ENCODE peak calls at places on chromosome 2, in six cellular contexts. Y, B, F, P, S and O are unnamed samples.

GRCh38 chr2:207230261-207231105 is 64.7 kb upstream of the KLF7 start:
- DNase-seq in S (no peak), Y (peak), B (peak), F (peak), P (peak), O (peak)

GRCh38 chr2:11279398-11279797 is 65.0 kb downstream of the ROCK2 start:
- DNase-seq in F (no peak), S (no peak), B (no peak), P (no peak), Y (no peak), O (no peak)

GRCh38 chr2:143955416-143956075 is 564.4 kb downstream of the ZEB2 start:
- DNase-seq in B (peak), Y (no peak), P (no peak), F (peak), S (no peak), O (peak)

GRCh38 chr2:239441724-239442123 is 40.9 kb upstream of the HDAC4 start:
- DNase-seq in S (no peak), P (no peak), B (no peak), Y (no peak), F (no peak), O (no peak)

GRCh38 chr2:240250985-240251847 is 110.8 kb upstream of the OTOS start:
- DNase-seq in F (peak), S (peak), Y (peak), P (no peak), B (peak), O (peak)

GRCh38 chr2:53417385-53417784 is 350.2 kb upstream of the CHAC2 start:
- DNase-seq in S (no peak), Y (no peak), F (no peak), P (no peak), B (no peak), O (no peak)

GRCh38 chr2:159832858-159833257 is 34.9 kb upstream of the CD302 start:
- DNase-seq in F (no peak), B (no peak), P (no peak), Y (no peak), S (no peak), O (no peak)

GRCh38 chr2:160695402-160696060 is 201.9 kb upstream of the RBMS1 start:
- DNase-seq in B (peak), Y (no peak), P (no peak), S (no peak), F (peak), O (peak)

GRCh38 chr2:36507408-36507812 is 90.6 kb downstream of the FEZ2 start:
- DNase-seq in F (peak), Y (peak), S (peak), P (peak), B (peak), O (peak)

GRCh38 chr2:108583903-108584520 is 49.7 kb downstream of the LIMS1 start:
- DNase-seq in Y (peak), S (peak), F (peak), P (peak), B (peak), O (peak)

DNA sequence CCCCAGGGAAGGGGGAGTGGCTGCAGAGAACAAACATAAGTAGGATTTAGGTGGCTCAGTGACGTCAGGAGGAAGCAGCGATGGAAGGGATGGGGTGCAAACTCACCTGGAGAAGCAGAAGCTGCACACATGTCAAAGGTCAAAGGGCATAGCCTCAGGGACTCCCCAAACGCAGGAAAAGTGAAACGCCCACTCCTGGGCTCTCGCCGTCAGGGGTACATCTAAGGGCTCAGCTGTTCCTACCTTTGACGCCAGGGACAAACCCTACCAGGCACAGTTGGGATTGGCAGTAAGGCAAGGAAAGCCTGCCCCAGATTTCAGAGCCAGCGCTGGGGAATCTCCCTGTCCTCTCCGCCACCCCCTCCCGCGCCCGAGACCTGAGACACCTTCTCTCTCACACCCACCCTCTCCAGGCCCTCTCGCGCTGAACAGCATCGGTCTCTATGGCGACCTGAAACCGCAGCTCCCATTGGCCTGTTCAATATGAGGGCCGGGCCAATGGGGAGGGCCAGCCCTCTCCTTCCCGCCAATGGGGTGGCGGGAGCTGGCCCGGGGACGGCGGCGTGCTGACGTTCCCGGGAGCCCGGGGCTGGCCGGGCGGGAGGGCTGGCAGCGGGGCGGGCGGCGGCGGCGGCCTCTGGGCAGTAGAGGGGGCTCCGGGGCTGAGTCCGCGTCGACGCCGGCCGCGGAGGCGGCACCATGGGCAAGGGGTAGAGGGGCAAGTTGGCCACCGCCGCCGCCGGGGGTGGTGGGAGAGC is at the start of the genes CCDC148 and PKP4:
- DNase-seq in P (peak), S (peak), Y (peak), B (peak), F (peak), O (peak)
- H3K4me3 ChIP-seq in P (peak), S (peak), Y (peak), B (peak), F (peak), O (peak)

GRCh38 chr2:127695491-127696472 is 5.5 kb upstream of the SFT2D3 start:
- DNase-seq in B (peak), P (no peak), S (peak), F (peak), Y (no peak), O (peak)
- TF ChIP-seq CTCF in B (peak), P (peak), S (peak), F (peak), Y (no peak), O (peak)

GRCh38 chr2:191675807-191676667 is 1.9 kb upstream of the NABP1 start:
- DNase-seq in P (peak), B (no peak), F (no peak), Y (no peak), S (peak), O (no peak)
- H3K4me3 ChIP-seq in P (peak), B (no peak), F (no peak), Y (no peak), S (no peak), O (no peak)

DNA sequence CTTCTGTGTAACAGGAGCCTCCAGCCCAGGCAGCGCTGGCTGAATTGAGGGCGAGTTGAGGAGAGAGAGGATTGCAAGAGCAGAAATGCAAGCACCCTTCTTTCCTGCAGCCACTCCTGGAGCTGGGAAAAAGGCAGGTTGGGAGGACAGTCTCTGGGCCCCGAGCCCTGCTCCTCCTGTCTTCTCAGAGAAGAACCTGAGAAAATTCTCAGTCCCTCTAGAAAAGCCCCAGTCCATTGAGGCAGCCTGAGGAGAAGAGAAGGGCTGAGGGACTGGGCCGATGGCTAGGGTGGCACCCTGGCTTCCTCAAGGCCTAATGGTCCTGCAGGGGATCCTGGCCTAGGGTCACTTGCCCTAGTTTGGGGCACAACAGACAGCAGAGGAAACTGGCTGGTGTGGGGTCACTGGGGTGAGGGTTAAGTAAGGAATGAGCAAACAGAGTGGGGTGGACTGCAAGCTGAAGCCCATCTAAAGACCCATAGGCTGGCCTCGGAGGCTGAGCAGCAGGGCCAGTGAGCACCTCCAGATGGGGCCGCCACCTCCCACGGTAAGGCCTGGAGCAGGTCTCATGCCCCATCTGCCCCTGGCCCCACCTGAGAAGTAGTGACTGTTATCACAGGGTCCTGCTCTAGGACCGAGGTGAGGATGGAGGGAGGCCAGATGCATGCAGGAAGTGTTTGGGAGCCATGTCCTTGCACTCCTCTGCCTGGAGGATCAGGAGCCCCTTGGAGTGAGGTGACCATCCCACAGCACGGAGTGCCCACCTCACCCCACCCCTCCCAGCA is 12.4 kb downstream of the CIB4 start:
- DNase-seq in Y (no peak), F (no peak), B (no peak), P (no peak), S (no peak), O (no peak)
- TF ChIP-seq CTCF in Y (no peak), F (no peak), B (no peak), P (no peak), S (no peak), O (no peak)

DNA sequence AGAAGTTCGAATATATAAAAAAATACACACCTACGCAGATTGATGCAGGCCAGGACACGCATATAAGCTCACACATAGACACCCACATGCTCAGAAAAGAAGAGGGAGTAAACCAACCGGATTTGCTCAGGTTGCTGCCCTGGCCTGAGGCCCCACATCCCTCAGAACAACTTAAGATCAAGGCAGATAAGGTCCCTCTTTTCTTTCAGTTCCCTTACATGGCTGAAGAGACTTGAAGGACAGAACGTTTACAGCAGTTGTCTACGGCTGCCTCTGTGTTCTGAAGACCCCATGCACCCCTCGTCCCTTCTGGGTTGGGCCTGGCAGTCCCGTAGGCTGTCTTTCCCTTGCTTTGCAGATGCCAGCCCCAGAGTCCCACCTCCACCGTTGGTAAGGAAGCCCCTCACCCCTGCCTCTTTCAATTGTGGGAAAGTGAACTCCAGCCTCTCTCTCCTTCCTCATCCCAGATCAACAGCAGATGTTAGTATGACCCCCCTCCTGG is 4.3 kb upstream of the NAGK start:
- DNase-seq in Y (no peak), P (peak), F (no peak), S (no peak), B (no peak), O (peak)
- H3K4me3 ChIP-seq in Y (no peak), P (peak), F (no peak), S (no peak), B (no peak), O (no peak)

DNA sequence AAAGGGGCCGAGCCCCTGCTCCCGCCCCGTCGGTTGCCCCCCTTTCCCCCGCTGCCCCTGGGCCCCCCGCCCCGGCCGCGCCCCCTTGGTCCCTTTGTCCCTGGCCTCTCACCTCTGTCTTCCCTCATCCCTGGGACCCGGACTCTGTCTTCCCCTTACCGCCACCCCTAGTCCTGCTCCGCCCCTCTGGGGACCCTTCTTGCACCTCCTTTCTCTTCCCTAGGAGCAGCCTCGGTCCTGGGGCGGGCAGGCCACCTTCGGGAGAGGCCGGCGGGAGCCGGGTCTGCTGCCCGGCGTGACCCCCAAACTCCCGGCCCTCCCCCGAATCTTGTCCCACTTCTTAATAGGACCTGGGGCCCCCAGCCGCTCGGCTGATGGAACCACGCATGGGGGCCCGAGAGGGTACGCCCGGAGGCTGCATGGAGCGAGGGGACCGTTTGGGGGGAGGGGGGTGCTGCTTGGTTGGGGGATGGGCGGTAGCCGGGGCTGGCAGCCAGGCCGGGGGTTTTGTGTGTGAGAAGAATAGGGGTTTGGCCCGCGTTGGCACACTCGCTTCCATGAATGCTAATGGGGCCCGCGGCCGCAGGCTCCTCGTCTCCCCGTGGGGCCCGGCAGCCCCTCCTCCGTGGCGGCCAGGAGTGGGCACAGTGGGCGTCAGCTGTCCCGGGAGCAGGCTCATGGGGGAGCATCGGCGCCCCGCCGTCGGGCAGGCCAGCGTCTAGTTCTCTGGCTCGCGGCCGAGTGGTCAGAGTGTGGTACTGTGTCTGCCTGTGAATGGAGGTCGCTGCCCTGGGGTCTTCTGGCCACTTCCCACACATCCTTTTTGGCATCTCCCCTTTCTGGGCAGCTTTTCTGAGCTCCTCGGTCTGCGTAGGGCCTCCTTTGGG is 951 bp downstream of the GAREM2 start:
- DNase-seq in S (no peak), Y (no peak), B (no peak), F (no peak), P (no peak), O (no peak)
- TF ChIP-seq CTCF in S (no peak), Y (no peak), B (no peak), F (no peak), P (no peak), O (no peak)

DNA sequence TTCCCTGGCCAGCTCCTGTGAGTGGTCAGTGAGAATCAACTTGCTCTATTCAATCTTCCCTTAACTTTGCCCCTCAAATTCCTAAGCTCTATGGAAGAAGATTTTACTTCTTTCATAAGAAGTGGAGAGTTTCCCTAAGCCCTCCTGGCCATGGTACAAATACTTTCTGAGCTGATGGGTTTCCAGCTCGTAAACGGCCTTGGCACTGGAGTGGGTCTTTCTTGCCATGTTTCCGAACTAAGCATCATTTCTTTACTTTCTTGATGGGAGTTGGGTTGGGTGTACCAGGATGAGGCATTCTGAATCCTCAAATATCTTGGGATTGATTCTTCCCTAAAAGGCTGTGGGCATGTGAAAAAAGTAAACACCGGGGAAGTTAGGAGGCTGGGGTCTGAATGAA is 72.5 kb downstream of the ACKR3 start:
- DNase-seq in P (no peak), S (no peak), B (no peak), F (no peak), Y (no peak), O (no peak)
- H3K4me3 ChIP-seq in P (no peak), S (no peak), B (no peak), F (no peak), Y (no peak), O (no peak)

GRCh38 chr2:210199186-210199765 is 26.0 kb downstream of the ACADL start:
- DNase-seq in S (no peak), P (peak), F (peak), B (peak), Y (peak), O (peak)

GRCh38 chr2:210203162-210203561 is 22.1 kb downstream of the ACADL start:
- DNase-seq in F (no peak), S (no peak), B (no peak), Y (no peak), P (no peak), O (peak)

GRCh38 chr2:210199854-210200253 is 25.4 kb downstream of the ACADL start:
- DNase-seq in Y (no peak), B (no peak), F (no peak), P (no peak), S (no peak), O (no peak)

GRCh38 chr2:210195066-210195852 is 24.1 kb upstream of the KANSL1L start:
- DNase-seq in P (peak), F (peak), S (no peak), Y (peak), B (peak), O (peak)

DNA sequence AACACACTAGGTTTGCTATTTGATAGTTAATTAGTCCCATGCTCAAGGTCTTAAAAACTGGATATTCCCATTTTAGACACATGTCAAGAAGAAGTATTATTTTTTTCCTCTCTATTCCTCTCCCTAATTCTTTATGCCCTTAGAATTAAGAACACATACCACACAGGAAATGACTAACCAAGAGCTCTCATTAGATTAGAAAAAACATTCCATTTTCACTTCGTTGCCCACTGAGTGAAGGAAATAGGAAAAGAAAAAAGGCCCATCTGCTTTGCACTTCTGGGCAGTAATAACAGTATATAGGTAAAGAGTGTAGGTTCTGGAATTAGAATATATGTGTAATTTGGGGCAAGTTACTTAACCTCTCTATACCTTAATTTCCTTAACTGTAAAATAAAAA is 26.9 kb downstream of the ACADL start:
- DNase-seq in P (no peak), F (peak), B (peak), Y (no peak), S (no peak), O (no peak)
- TF ChIP-seq CTCF in P (no peak), F (no peak), B (no peak), Y (no peak), S (no peak), O (no peak)